ENCODE peak calls at places on chromosomes 7 and 10, in nine cellular contexts. U, L, M, S, N, Q, K, A and H are unnamed samples. For H3K9me3, the result is how much of the 10 kb centered on the place peaks cover.

GRCh38 chr10:90842710-90843109 is 15.1 kb downstream of the HTR7 start:
- DNase-seq in U (no peak), L (no peak), M (no peak), S (no peak), N (no peak), Q (no peak), K (no peak), A (no peak), H (no peak)

GRCh38 chr10:5976689-5977470 is 463 bp downstream of the IL15RA start:
- DNase-seq in U (peak), L (peak), M (peak), S (peak), N (peak), Q (peak), K (peak), A (peak), H (peak)

GRCh38 chr10:127155221-127155620 is 41.2 kb downstream of the INSYN2A start:
- DNase-seq in U (no peak), L (no peak), M (no peak), S (no peak), N (no peak), Q (no peak), K (no peak), A (no peak), H (no peak)

GRCh38 chr10:80921032-80921431 is 383.3 kb downstream of the SH2D4B start:
- DNase-seq in U (no peak), L (no peak), M (no peak), S (no peak), N (no peak), Q (no peak), K (no peak), A (no peak), H (no peak)

GRCh38 chr10:3465406-3465891 is 292.9 kb upstream of the PITRM1 start:
- DNase-seq in U (no peak), L (no peak), M (no peak), S (no peak), N (no peak), Q (peak), K (no peak), A (no peak), H (no peak)

GRCh38 chr10:16992611-16993119 is 136.9 kb downstream of the CUBN start:
- DNase-seq in U (no peak), L (no peak), M (no peak), S (no peak), N (no peak), Q (no peak), K (no peak), A (no peak), H (no peak)

GRCh38 chr7:45881759-45882464 is 6.4 kb upstream of the IGFBP1 start:
- DNase-seq in U (no peak), L (no peak), M (no peak), S (no peak), N (no peak), Q (peak), K (no peak), A (no peak), H (no peak)

GRCh38 chr7:55246181-55246580 is 119.0 kb upstream of the LANCL2 start:
- DNase-seq in U (no peak), L (no peak), M (no peak), S (no peak), N (no peak), Q (no peak), K (no peak), A (no peak), H (no peak)

GRCh38 chr7:133570321-133570720 is 317.4 kb downstream of the EXOC4 start:
- DNase-seq in U (no peak), L (no peak), M (no peak), S (no peak), N (peak), Q (no peak), K (no peak), A (no peak), H (no peak)

GRCh38 chr7:21507627-21508343 is 35.1 kb upstream of the DNAH11 start:
- DNase-seq in U (peak), L (peak), M (no peak), S (peak), N (no peak), Q (no peak), K (no peak), A (peak), H (no peak)

GRCh38 chr7:99789441-99790070 is 5.6 kb upstream of the CYP3A4 start:
- DNase-seq in U (no peak), L (no peak), M (no peak), S (peak), N (no peak), Q (no peak), K (no peak), A (no peak), H (no peak)

GRCh38 chr10:1015688-1016087 is 10.0 kb downstream of the IDI2 start:
- DNase-seq in U (no peak), L (no peak), M (no peak), S (no peak), N (no peak), Q (no peak), K (no peak), A (no peak), H (no peak)

GRCh38 chr7:128103498-128104108 is 72.4 kb upstream of the LRRC4 start:
- DNase-seq in U (peak), L (peak), M (no peak), S (no peak), N (no peak), Q (peak), K (no peak), A (no peak), H (no peak)

GRCh38 chr10:52578871-52579405 is 193.6 kb downstream of the MBL2 start:
- DNase-seq in U (no peak), L (no peak), M (no peak), S (no peak), N (no peak), Q (no peak), K (no peak), A (no peak), H (no peak)

GRCh38 chr7:72754312-72754711 is 73.7 kb downstream of the TYW1B start:
- DNase-seq in U (no peak), L (no peak), M (no peak), S (no peak), N (no peak), Q (no peak), K (no peak), A (no peak), H (no peak)

GRCh38 chr7:2613926-2614613 is 17.7 kb upstream of the TTYH3 start:
- DNase-seq in U (peak), L (peak), M (no peak), S (peak), N (no peak), Q (peak), K (no peak), A (no peak), H (no peak)

GRCh38 chr7:2611921-2612320 is 19.9 kb upstream of the TTYH3 start:
- DNase-seq in U (no peak), L (no peak), M (no peak), S (no peak), N (no peak), Q (no peak), K (no peak), A (no peak), H (no peak)

GRCh38 chr7:2614646-2615330 is 17.0 kb upstream of the TTYH3 start:
- DNase-seq in U (peak), L (no peak), M (no peak), S (no peak), N (no peak), Q (no peak), K (no peak), A (no peak), H (no peak)

GRCh38 chr7:2612445-2613112 is 19.2 kb upstream of the TTYH3 start:
- DNase-seq in U (peak), L (no peak), M (no peak), S (no peak), N (no peak), Q (peak), K (no peak), A (no peak), H (no peak)

DNA sequence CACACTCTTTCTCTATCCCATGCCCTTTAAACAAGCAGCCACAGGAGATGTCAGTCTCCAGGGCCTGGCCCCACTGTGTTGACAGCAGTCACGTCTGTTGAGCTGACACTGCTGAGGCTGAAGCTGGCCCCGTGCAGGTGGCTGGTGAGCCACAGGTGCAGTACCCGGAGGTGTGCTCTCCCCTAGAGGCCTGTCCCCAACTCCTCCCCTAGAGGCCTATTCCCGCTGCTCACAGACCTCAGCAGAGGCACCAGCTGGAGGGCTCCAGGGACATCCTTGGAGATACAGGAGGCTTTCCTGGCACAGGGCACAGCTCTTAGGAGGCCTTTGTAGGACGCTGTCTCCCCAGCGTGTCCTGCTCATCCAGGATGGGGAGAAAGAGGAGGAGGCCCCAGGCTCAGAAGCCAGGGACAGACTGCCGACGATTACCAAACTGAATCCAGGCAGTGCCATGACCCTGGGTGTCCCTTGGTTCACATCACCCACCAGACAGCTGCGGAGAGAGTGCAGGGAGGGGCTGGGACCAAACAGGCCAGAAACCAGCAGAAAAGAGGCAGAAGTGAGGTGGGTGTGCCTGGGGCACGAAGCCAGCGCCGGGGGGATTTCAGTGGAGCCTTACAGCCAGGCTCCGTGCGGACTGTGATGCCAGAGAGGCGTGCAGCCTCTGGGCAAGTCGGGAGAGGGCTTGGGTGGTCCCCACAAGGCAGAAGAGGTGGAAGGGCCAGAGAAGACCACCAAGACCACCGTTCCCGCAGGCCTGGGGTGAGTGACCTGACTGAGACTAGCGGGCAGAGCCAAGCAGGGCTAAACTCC is 18.5 kb upstream of the TTYH3 start:
- DNase-seq in U (peak), L (no peak), M (no peak), S (no peak), N (no peak), Q (no peak), K (no peak), A (no peak), H (no peak)
- H3K27ac ChIP-seq in U (no peak), L (peak), M (no peak), S (peak), N (no peak), Q (no peak), K (no peak), A (no peak), H (no peak)

GRCh38 chr10:76866841-76867586 is 770.6 kb downstream of the KCNMA1 start:
- DNase-seq in U (no peak), L (no peak), M (no peak), S (no peak), N (no peak), Q (no peak), K (no peak), A (no peak), H (no peak)

GRCh38 chr10:76874151-76874550 is 763.5 kb downstream of the KCNMA1 start:
- DNase-seq in U (no peak), L (peak), M (no peak), S (no peak), N (no peak), Q (no peak), K (no peak), A (no peak), H (no peak)

GRCh38 chr10:76868088-76868949 is 769.3 kb downstream of the KCNMA1 start:
- DNase-seq in U (no peak), L (no peak), M (no peak), S (no peak), N (no peak), Q (no peak), K (no peak), A (no peak), H (no peak)

GRCh38 chr10:76871697-76872295 is 765.8 kb downstream of the KCNMA1 start:
- DNase-seq in U (no peak), L (no peak), M (no peak), S (no peak), N (no peak), Q (no peak), K (no peak), A (no peak), H (no peak)

GRCh38 chr10:76869931-76870330 is 767.7 kb downstream of the KCNMA1 start:
- DNase-seq in U (no peak), L (peak), M (no peak), S (no peak), N (no peak), Q (no peak), K (no peak), A (no peak), H (no peak)
- H3K9me3 ChIP-seq in U (under half), L (under half), M (under half), S (under half), N (under half), Q (under half), K (under half), A (under half), H (under half)

GRCh38 chr7:130486114-130486962 is 5.5 kb upstream of the MEST start:
- DNase-seq in U (peak), L (peak), M (peak), S (peak), N (no peak), Q (peak), K (peak), A (peak), H (peak)
- TF ChIP-seq CTCF in U (peak), L (peak), M (peak), S (peak), N (peak), Q (peak), K (peak), A (peak), H (peak)

GRCh38 chr7:7851381-7851780 is 117.2 kb upstream of the GLCCI1 start:
- DNase-seq in U (no peak), L (no peak), M (no peak), S (no peak), N (no peak), Q (no peak), K (no peak), A (no peak), H (no peak)
- H3K27ac ChIP-seq in U (no peak), L (no peak), M (no peak), S (no peak), N (no peak), Q (no peak), K (no peak), A (no peak), H (no peak)

GRCh38 chr7:157621131-157621681 is 284.4 kb downstream of the DNAJB6 start:
- DNase-seq in U (no peak), L (no peak), M (no peak), S (no peak), N (no peak), Q (no peak), K (no peak), A (no peak), H (no peak)

GRCh38 chr7:157618823-157619606 is 282.2 kb downstream of the DNAJB6 start:
- DNase-seq in U (no peak), L (no peak), M (no peak), S (no peak), N (no peak), Q (no peak), K (no peak), A (no peak), H (no peak)

GRCh38 chr7:157619753-157620525 is 283.1 kb downstream of the DNAJB6 start:
- DNase-seq in U (no peak), L (no peak), M (no peak), S (no peak), N (no peak), Q (no peak), K (no peak), A (no peak), H (no peak)

GRCh38 chr7:157622000-157622399 is 285.2 kb downstream of the DNAJB6 start:
- DNase-seq in U (no peak), L (no peak), M (peak), S (no peak), N (peak), Q (no peak), K (no peak), A (no peak), H (peak)

GRCh38 chr7:157620616-157621015 is 283.8 kb downstream of the DNAJB6 start:
- DNase-seq in U (no peak), L (no peak), M (no peak), S (no peak), N (no peak), Q (no peak), K (no peak), A (no peak), H (no peak)
- H3K9me3 ChIP-seq in U (under half), L (under half), M (under half), S (under half), N (under half), Q (under half), K (under half), A (under half), H (under half)

GRCh38 chr7:71517940-71518339 is 386.0 kb downstream of the GALNT17 start:
- DNase-seq in U (no peak), L (no peak), M (no peak), S (no peak), N (no peak), Q (no peak), K (no peak), A (no peak), H (no peak)
- TF ChIP-seq CTCF in U (no peak), L (peak), M (no peak), S (no peak), N (no peak), Q (no peak), K (no peak), A (no peak), H (no peak)

GRCh38 chr7:64794171-64794844 is at the start of gene ZNF138:
- DNase-seq in U (peak), L (peak), M (peak), S (peak), N (peak), Q (peak), K (peak), A (peak), H (peak)

GRCh38 chr7:64787295-64787694 is 6.9 kb upstream of the ZNF138 start:
- DNase-seq in U (no peak), L (no peak), M (no peak), S (no peak), N (no peak), Q (no peak), K (no peak), A (no peak), H (no peak)

GRCh38 chr7:64795176-64795575 is 948 bp downstream of the ZNF138 start:
- DNase-seq in U (no peak), L (no peak), M (no peak), S (no peak), N (no peak), Q (no peak), K (no peak), A (peak), H (no peak)

GRCh38 chr7:64793106-64793755 is 997 bp upstream of the ZNF138 start:
- DNase-seq in U (no peak), L (no peak), M (no peak), S (no peak), N (no peak), Q (no peak), K (no peak), A (no peak), H (no peak)
- H3K27ac ChIP-seq in U (peak), L (no peak), M (peak), S (peak), N (peak), Q (no peak), K (no peak), A (no peak), H (peak)

GRCh38 chr7:16398211-16399017 is 22.9 kb downstream of the CRPPA start:
- DNase-seq in U (no peak), L (no peak), M (no peak), S (peak), N (no peak), Q (peak), K (no peak), A (no peak), H (no peak)

GRCh38 chr7:16400896-16401275 is 20.5 kb downstream of the CRPPA start:
- DNase-seq in U (no peak), L (no peak), M (no peak), S (no peak), N (no peak), Q (no peak), K (no peak), A (no peak), H (no peak)

GRCh38 chr7:16399265-16399801 is 22.0 kb downstream of the CRPPA start:
- DNase-seq in U (no peak), L (no peak), M (no peak), S (peak), N (no peak), Q (peak), K (no peak), A (no peak), H (no peak)

GRCh38 chr7:16402084-16402483 is 19.3 kb downstream of the CRPPA start:
- DNase-seq in U (no peak), L (no peak), M (no peak), S (no peak), N (no peak), Q (no peak), K (no peak), A (no peak), H (no peak)

GRCh38 chr7:16399916-16400895 is 21.1 kb downstream of the CRPPA start:
- DNase-seq in U (no peak), L (no peak), M (no peak), S (peak), N (no peak), Q (no peak), K (no peak), A (no peak), H (no peak)
- H3K9me3 ChIP-seq in U (under half), L (under half), M (under half), S (under half), N (under half), Q (under half), K (half or more), A (under half), H (under half)